ENCODE peak calls at places on chromosome 20, in nine cellular contexts. X, E, O, B, L, T, V, J and D are unnamed samples.

GRCh38 chr20:44279228-44279627 is 31.8 kb downstream of the FITM2 start:
- DNase-seq in X (no peak), E (no peak), O (peak), B (no peak), L (no peak), T (no peak), V (no peak), J (no peak), D (no peak)

GRCh38 chr20:14544688-14545087 is 207.3 kb upstream of the FLRT3 start:
- DNase-seq in X (no peak), E (peak), O (no peak), B (no peak), L (no peak), T (no peak), V (no peak), J (no peak), D (no peak)

GRCh38 chr20:10307359-10307735 is 88.7 kb downstream of the SNAP25 start:
- DNase-seq in X (no peak), E (no peak), O (no peak), B (no peak), L (no peak), T (no peak), V (no peak), J (no peak), D (no peak)

GRCh38 chr20:58942549-58942948 is 38.5 kb upstream of the NELFCD start:
- DNase-seq in X (no peak), E (no peak), O (no peak), B (no peak), L (no peak), T (no peak), V (no peak), J (no peak), D (no peak)

GRCh38 chr20:58514321-58515239 is 619 bp downstream of the APCDD1L start:
- DNase-seq in X (no peak), E (no peak), O (no peak), B (no peak), L (no peak), T (no peak), V (no peak), J (peak), D (peak)

GRCh38 chr20:13333793-13334192 is 112.7 kb downstream of the ISM1 start:
- DNase-seq in X (no peak), E (no peak), O (no peak), B (no peak), L (peak), T (peak), V (no peak), J (no peak), D (no peak)

GRCh38 chr20:61724376-61724775 is 341.3 kb downstream of the TAF4 start:
- DNase-seq in X (no peak), E (no peak), O (peak), B (no peak), L (no peak), T (no peak), V (no peak), J (peak), D (no peak)

GRCh38 chr20:11431613-11432012 is 486.1 kb upstream of the BTBD3 start:
- DNase-seq in X (no peak), E (no peak), O (no peak), B (no peak), L (no peak), T (no peak), V (no peak), J (no peak), D (no peak)

GRCh38 chr20:1894951-1895673 is at the start of gene SIRPA:
- DNase-seq in X (no peak), E (peak), O (peak), B (peak), L (peak), T (peak), V (peak), J (peak), D (no peak)

GRCh38 chr20:39269031-39269461 is 306.9 kb downstream of the DHX35 start:
- DNase-seq in X (no peak), E (peak), O (peak), B (peak), L (peak), T (peak), V (peak), J (peak), D (peak)

GRCh38 chr20:46820682-46821081 is 74.0 kb upstream of the EYA2 start:
- DNase-seq in X (no peak), E (no peak), O (no peak), B (no peak), L (peak), T (peak), V (peak), J (no peak), D (peak)

GRCh38 chr20:6164421-6165341 is 41.9 kb upstream of the FERMT1 start:
- DNase-seq in X (no peak), E (no peak), O (no peak), B (peak), L (no peak), T (peak), V (no peak), J (no peak), D (peak)

GRCh38 chr20:41586784-41587183 is 31.4 kb downstream of the CHD6 start:
- DNase-seq in X (no peak), E (no peak), O (no peak), B (no peak), L (no peak), T (no peak), V (no peak), J (no peak), D (no peak)

GRCh38 chr20:13009682-13010406 is 1.1 kb downstream of the SPTLC3 start:
- DNase-seq in X (peak), E (peak), O (peak), B (no peak), L (no peak), T (no peak), V (no peak), J (no peak), D (peak)

GRCh38 chr20:57500941-57501340 is 24.0 kb downstream of the CTCFL start:
- DNase-seq in X (no peak), E (peak), O (no peak), B (no peak), L (no peak), T (no peak), V (no peak), J (no peak), D (peak)

GRCh38 chr20:35552914-35553313 is 11.0 kb downstream of the ERGIC3 start:
- DNase-seq in X (no peak), E (no peak), O (no peak), B (no peak), L (no peak), T (no peak), V (no peak), J (no peak), D (no peak)

GRCh38 chr20:8790442-8791074 is 278.3 kb upstream of the PLCB4 start:
- DNase-seq in X (no peak), E (peak), O (peak), B (no peak), L (peak), T (peak), V (peak), J (peak), D (peak)

GRCh38 chr20:14896569-14896968 is 559.2 kb upstream of the FLRT3 start:
- DNase-seq in X (no peak), E (peak), O (no peak), B (no peak), L (no peak), T (peak), V (no peak), J (no peak), D (no peak)